ENCODE peak calls at places on chromosomes 2 and 18, in five cellular contexts. K is HEK293T; F is adrenal gland; D is stimulated activated CD8-positive, alpha-beta memory T cell treated with anti-CD3 and anti-CD28 coated beads, Interleukin-4, amount 100 ng/mL, for 48 hours; C is amniotic stem cell. V is an unnamed sample.

GRCh38 chr2:107627164-107627563 is 199.5 kb upstream of the RGPD4 start:
- DNase-seq in K (no peak), F (no peak), D (no peak), C (no peak), V (no peak)

GRCh38 chr2:237923507-237924163 is 43.2 kb upstream of the UBE2F start:
- DNase-seq in K (peak), F (peak), D (peak), C (peak), V (peak)

GRCh38 chr2:105879798-105880300 is 135.1 kb downstream of the NCK2 start:
- DNase-seq in K (no peak), F (no peak), D (no peak), C (no peak), V (no peak)

GRCh38 chr2:146820672-146821071 is 1024.2 kb upstream of the ACVR2A start:
- DNase-seq in K (no peak), F (no peak), D (no peak), C (no peak), V (peak)

GRCh38 chr2:43623052-43623451 is 14.0 kb upstream of the PLEKHH2 start:
- DNase-seq in K (no peak), F (no peak), D (no peak), C (no peak), V (peak)

GRCh38 chr2:23532311-23533013 is 147.5 kb downstream of the KLHL29 start:
- DNase-seq in K (no peak), F (no peak), D (peak), C (no peak), V (no peak)

GRCh38 chr2:151189125-151189524 is 72.5 kb downstream of the RBM43 start:
- DNase-seq in K (no peak), F (no peak), D (no peak), C (no peak), V (no peak)

GRCh38 chr2:182406221-182406620 is 20.6 kb downstream of the PDE1A start:
- DNase-seq in K (no peak), F (no peak), D (no peak), C (no peak), V (no peak)

GRCh38 chr2:44686561-44686960 is 254.9 kb upstream of the SIX3 start:
- DNase-seq in K (no peak), F (no peak), D (no peak), C (peak), V (peak)

GRCh38 chr18:9838144-9838877 is 47.5 kb upstream of the TXNDC2 start:
- DNase-seq in K (no peak), F (no peak), D (no peak), C (no peak), V (no peak)